ENCODE peak calls at places on chromosomes 13 and 19, in nine cellular contexts. M is A549, X is HCT116, O is K562, E is SK-N-SH, T is H1, G is endothelial cell of umbilical vein, R is GM12878, W is HepG2. S is an unnamed sample.

GRCh38 chr13:22081430-22081829 is 410.6 kb downstream of the FGF9 start:
- DNase-seq in M (no peak), X (no peak), O (no peak), E (no peak), T (no peak), G (no peak), R (no peak), W (no peak), S (no peak)

GRCh38 chr13:26200811-26201210 is 21.3 kb downstream of the RNF6 start:
- DNase-seq in M (no peak), X (no peak), O (no peak), E (no peak), T (no peak), G (no peak), R (no peak), W (no peak), S (no peak)

GRCh38 chr19:18895828-18896341 is at the start of gene CERS1:
- DNase-seq in M (peak; percentile 21), X (no peak), O (peak; percentile 91), E (peak; percentile 95), T (peak; percentile 75), G (no peak), R (no peak), W (no peak), S (peak; percentile 60)

GRCh38 chr19:35773020-35773809 is 2.1 kb upstream of the ARHGAP33 start:
- DNase-seq in M (peak; percentile 82), X (no peak), O (no peak), E (no peak), T (no peak), G (no peak), R (no peak), W (no peak), S (no peak)

GRCh38 chr13:51313619-51314018 is 25.9 kb upstream of the SERPINE3 start:
- DNase-seq in M (no peak), X (no peak), O (no peak), E (no peak), T (no peak), G (no peak), R (no peak), W (no peak), S (no peak)

GRCh38 chr13:90447735-90448103 is 899.8 kb upstream of the MIR17HG start:
- DNase-seq in M (no peak), X (peak; percentile 1), O (no peak), E (no peak), T (no peak), G (peak; percentile 33), R (no peak), W (no peak), S (no peak)

GRCh38 chr13:21034602-21035190 is 26.7 kb downstream of the LATS2 start:
- DNase-seq in M (no peak), X (no peak), O (no peak), E (no peak), T (no peak), G (peak; percentile 71), R (no peak), W (no peak), S (peak; percentile 33)

GRCh38 chr13:114082849-114083645 is 49.4 kb downstream of the RASA3 start:
- DNase-seq in M (no peak), X (no peak), O (no peak), E (no peak), T (no peak), G (no peak), R (no peak), W (no peak), S (no peak)

GRCh38 chr19:15398501-15399233 is 19.1 kb upstream of the AKAP8 start:
- DNase-seq in M (no peak), X (no peak), O (no peak), E (peak; percentile 16), T (no peak), G (no peak), R (no peak), W (no peak), S (no peak)

GRCh38 chr19:5775668-5776309 is 8.8 kb downstream of the PRR22 start:
- DNase-seq in M (no peak), X (no peak), O (no peak), E (no peak), T (no peak), G (no peak), R (no peak), W (no peak), S (no peak)

GRCh38 chr13:106484755-106485193 is 50.7 kb downstream of the EFNB2 start:
- DNase-seq in M (no peak), X (no peak), O (no peak), E (no peak), T (no peak), G (no peak), R (no peak), W (no peak), S (peak; percentile 41)

GRCh38 chr19:35346193-35347052 is 1.3 kb upstream of the FFAR1 start:
- DNase-seq in M (no peak), X (no peak), O (peak; percentile 26), E (no peak), T (peak; percentile 31), G (no peak), R (peak; percentile 74), W (peak; percentile 16), S (no peak)

GRCh38 chr19:4972509-4973230 is 3.8 kb downstream of the KDM4B start:
- DNase-seq in M (no peak), X (peak; percentile 40), O (no peak), E (peak; percentile 10), T (no peak), G (peak; percentile 17), R (no peak), W (peak; percentile 74), S (no peak)

GRCh38 chr19:1151917-1152601 is 22.0 kb downstream of the SBNO2 start:
- DNase-seq in M (no peak), X (no peak), O (no peak), E (no peak), T (no peak), G (no peak), R (no peak), W (no peak), S (no peak)

GRCh38 chr13:79910869-79911540 is 429.9 kb downstream of the SPRY2 start:
- DNase-seq in M (no peak), X (no peak), O (no peak), E (no peak), T (no peak), G (no peak), R (no peak), W (no peak), S (no peak)

GRCh38 chr13:76735641-76736040 is 150.6 kb downstream of the KCTD12 start:
- DNase-seq in M (no peak), X (no peak), O (no peak), E (no peak), T (no peak), G (no peak), R (peak; percentile 23), W (no peak), S (no peak)

GRCh38 chr19:54029930-54030490 is 33.7 kb downstream of the VSTM1 start:
- DNase-seq in M (peak; percentile 70), X (peak; percentile 69), O (peak; percentile 63), E (peak; percentile 71), T (peak; percentile 86), G (peak; percentile 67), R (no peak), W (peak; percentile 72), S (peak; percentile 76)

DNA sequence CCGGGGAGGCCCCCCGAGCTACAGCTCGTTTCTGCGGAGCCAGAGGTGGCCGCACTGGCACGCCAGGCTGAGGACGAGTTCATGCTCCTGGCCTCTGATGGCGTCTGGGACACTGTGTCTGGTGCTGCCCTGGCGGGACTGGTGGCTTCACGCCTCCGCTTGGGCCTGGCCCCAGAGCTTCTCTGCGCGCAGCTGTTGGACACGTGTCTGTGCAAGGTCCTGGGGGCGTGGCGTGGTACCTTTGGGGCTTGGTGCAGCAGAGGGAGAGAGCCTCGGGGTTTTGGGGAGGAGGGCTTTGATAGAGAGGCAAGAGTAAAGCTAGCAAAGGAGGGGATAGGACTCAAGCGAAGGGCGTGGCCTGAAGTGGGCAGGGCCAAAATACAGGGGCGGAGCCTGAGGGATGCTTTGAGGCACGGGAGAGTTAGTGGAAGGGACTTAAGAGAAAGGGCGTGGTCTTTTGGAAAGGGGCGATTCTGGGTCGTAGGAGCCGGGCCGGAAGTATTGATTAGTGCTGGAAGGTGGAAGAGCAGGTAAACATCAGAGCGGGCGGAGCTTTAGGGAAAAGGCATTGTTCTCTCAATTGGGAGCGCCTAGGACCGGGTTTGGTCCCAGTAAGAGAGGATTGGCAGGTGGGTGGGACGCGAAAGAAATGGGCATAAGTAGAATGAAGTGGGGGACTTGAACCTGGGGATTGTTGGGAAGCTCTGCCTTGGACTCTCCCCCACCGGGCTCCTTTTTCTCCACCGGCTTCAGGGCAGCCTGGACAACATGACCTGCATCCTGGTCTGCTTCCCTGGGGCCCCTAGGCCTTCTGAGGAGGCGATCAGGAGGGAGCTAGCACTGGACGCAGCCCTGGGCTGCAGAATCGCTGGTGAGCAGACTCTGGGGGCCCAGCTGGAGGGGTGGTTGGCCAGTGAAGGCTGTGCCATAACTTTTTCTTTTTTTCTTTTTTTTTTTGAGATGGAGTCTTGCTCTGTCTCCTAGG is 1.2 kb downstream of the PPM1N start:
- DNase-seq in M (no peak), X (no peak), O (peak; percentile 72), E (peak; percentile 62), T (peak; percentile 98), G (peak; percentile 38), R (no peak), W (no peak), S (peak; percentile 28)
- H3K4me3 ChIP-seq in M (no peak overlapping the region), X (no peak overlapping the region), O (no peak overlapping the region), E (no peak overlapping the region), T (peak overlapping the region; percentile 23), G (no peak overlapping the region), R (no peak overlapping the region), W (no peak overlapping the region), S (no peak overlapping the region)

GRCh38 chr13:39935155-39935554 is 279.7 kb downstream of the COG6 start:
- DNase-seq in M (no peak), X (no peak), O (no peak), E (no peak), T (no peak), G (no peak), R (no peak), W (no peak), S (no peak)
- TF ChIP-seq MAX in M (no peak), X (no peak), O (no peak), E (no peak), T (no peak), G (no peak), R (no peak), W (no peak), S (no peak)

DNA sequence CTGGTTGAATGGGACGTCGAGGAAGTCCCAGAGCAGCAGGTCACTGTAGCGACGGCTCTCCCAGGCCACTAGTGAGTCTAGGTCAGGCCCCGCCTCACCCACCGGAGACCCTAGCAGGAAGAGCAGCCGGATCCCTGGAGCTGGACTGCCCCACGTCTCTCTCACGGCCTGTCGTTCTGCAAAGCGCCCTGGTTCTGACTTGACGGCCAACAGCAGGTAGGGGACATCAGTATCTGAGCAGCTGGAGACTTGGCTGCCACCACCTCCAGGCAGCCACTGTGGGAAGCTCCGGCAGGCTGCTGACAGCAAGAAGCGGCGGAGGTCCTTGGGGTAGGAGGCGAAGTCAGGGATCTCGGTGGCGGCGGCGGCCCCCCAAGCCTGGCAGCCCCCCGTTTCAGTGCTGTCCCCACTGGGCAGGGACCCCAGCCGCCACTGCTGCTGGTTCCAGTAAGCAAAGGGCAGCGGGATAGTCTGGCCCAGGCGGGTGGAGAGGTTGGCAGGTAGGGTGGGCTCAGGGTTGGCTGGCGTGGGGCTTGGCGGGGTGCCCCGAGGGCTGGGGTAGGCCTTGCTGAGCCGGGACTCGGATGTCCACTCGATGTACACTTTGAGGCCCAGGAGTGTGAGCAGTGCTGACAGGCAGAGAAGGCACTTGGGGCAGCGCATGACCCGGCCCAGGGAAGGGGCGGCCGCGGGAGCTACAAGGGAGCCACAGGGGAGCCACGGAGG is 895 bp downstream of the B3GNT8 start:
- DNase-seq in M (no peak), X (no peak), O (no peak), E (no peak), T (no peak), G (no peak), R (no peak), W (no peak), S (no peak)
- H3K4me3 ChIP-seq in M (no peak overlapping the region), X (no peak overlapping the region), O (peak overlapping the region; percentile 35), E (no peak overlapping the region), T (peak overlapping the region; percentile 40), G (peak overlapping the region; percentile 41), R (no peak overlapping the region), W (no peak overlapping the region), S (no peak overlapping the region)

GRCh38 chr19:51986309-51987291 is at the start of gene ZNF350:
- DNase-seq in M (peak; percentile 50), X (peak; percentile 90), O (peak; percentile 67), E (peak; percentile 79), T (peak; percentile 83), G (peak; percentile 95), R (peak; percentile 84), W (peak; percentile 93), S (peak; percentile 98)
- TF ChIP-seq MAX in M (peak; percentile 72), X (no peak), O (peak; percentile 46), E (peak; percentile 47), T (no peak), G (no peak), R (no peak), W (peak; percentile 71), S (peak; percentile 73)